ENCODE peak calls at places on chromosomes 6 and 20, in seven cellular contexts. I is fibroblast of lung; C is mesenchymal stem cell; T is HEK293T; K is stimulated activated CD8-positive, alpha-beta memory T cell treated with anti-CD3 and anti-CD28 coated beads, Interleukin-15, amount 100 ng/mL, for 24 hours; P is NCI-H1694 treated with DMSO at 0.1 percent for 48 hours; S is HCT116. V is an unnamed sample.
A peak's percentile ranks its signal among the peaks of the same experiment; 100 is the strongest.

GRCh38 chr6:138226701-138227315 is 8.5 kb upstream of the PBOV1 start:
- DNase-seq in I (no peak), S (no peak), K (no peak), T (no peak), P (no peak), C (no peak), V (peak; percentile 60)

GRCh38 chr20:41956316-41957050 is 338.3 kb upstream of the CHD6 start:
- DNase-seq in S (no peak), T (peak; percentile 38), C (no peak), I (no peak), P (no peak), K (no peak), V (peak; percentile 5)

GRCh38 chr6:16964553-16965499 is 137.0 kb upstream of the STMND1 start:
- DNase-seq in K (peak; percentile 42), I (peak; percentile 59), C (peak; percentile 78), S (peak; percentile 39), P (peak; percentile 13), T (peak; percentile 85), V (peak; percentile 79)

GRCh38 chr6:168102093-168102985 is 23.3 kb upstream of the FRMD1 start:
- DNase-seq in K (no peak), I (no peak), T (no peak), C (no peak), S (no peak), P (no peak), V (peak; percentile 10)

GRCh38 chr6:127420558-127420957 is 38.6 kb downstream of the KIAA0408 start:
- DNase-seq in P (peak; percentile 41), I (peak; percentile 96), S (peak; percentile 88), C (peak; percentile 95), T (peak; percentile 65), K (peak; percentile 12), V (peak; percentile 65)

GRCh38 chr6:148954934-148955915 is 208.4 kb downstream of the UST start:
- DNase-seq in K (no peak), C (peak; percentile 63), P (no peak), T (no peak), S (no peak), I (no peak), V (no peak)

GRCh38 chr6:56270812-56271441 is 23.5 kb upstream of the COL21A1 start:
- DNase-seq in P (no peak), S (no peak), C (no peak), T (no peak), I (no peak), K (no peak), V (no peak)

GRCh38 chr6:41712651-41713103 is 22.7 kb downstream of the TFEB start:
- DNase-seq in I (peak; percentile 51), S (no peak), C (no peak), T (no peak), P (no peak), K (no peak), V (peak; percentile 78)

GRCh38 chr6:33744895-33745546 is 1.7 kb downstream of the IP6K3 start:
- DNase-seq in T (peak; percentile 53), K (no peak), C (peak; percentile 52), S (no peak), P (peak; percentile 84), I (no peak), V (no peak)

GRCh38 chr6:157832250-157832967 is 9.4 kb downstream of the SNX9 start:
- DNase-seq in K (no peak), C (peak; percentile 63), S (no peak), T (no peak), P (no peak), I (peak; percentile 55), V (no peak)

GRCh38 chr6:158488065-158488464 is 71.8 kb upstream of the TMEM181 start:
- DNase-seq in T (no peak), S (peak; percentile 63), C (peak; percentile 87), P (no peak), K (no peak), I (peak; percentile 100), V (no peak)

GRCh38 chr6:155040154-155040553 is 45.0 kb downstream of the TIAM2 start:
- DNase-seq in K (no peak), C (no peak), S (no peak), P (no peak), T (no peak), I (no peak), V (no peak)

GRCh38 chr20:48197034-48197433 is 411.8 kb upstream of the SULF2 start:
- DNase-seq in P (no peak), S (no peak), T (no peak), K (no peak), I (no peak), C (no peak), V (no peak)

GRCh38 chr6:16511048-16511660 is 250.1 kb downstream of the ATXN1 start:
- DNase-seq in P (no peak), S (no peak), K (no peak), I (peak; percentile 48), C (peak; percentile 49), T (peak; percentile 42), V (peak; percentile 45)

GRCh38 chr20:38109657-38110524 is 55.2 kb downstream of the TGM2 start:
- DNase-seq in P (no peak), T (peak; percentile 27), C (peak; percentile 92), K (no peak), S (no peak), I (peak; percentile 99), V (no peak)

GRCh38 chr20:39069976-39070375 is 107.8 kb downstream of the DHX35 start:
- DNase-seq in P (no peak), C (no peak), T (no peak), S (no peak), I (no peak), K (no peak), V (no peak)

GRCh38 chr6:37308084-37308817 is 45.5 kb upstream of the RNF8 start:
- DNase-seq in T (peak; percentile 15), I (peak; percentile 78), S (no peak), P (peak; percentile 59), K (no peak), C (peak; percentile 71), V (no peak)

GRCh38 chr6:39357998-39358686 is 35.6 kb upstream of the KCNK16 start:
- DNase-seq in I (peak; percentile 44), P (peak; percentile 63), S (no peak), T (no peak), C (peak; percentile 91), K (no peak), V (no peak)

GRCh38 chr6:147508871-147509608 is 550 bp downstream of the SAMD5 start:
- DNase-seq in K (no peak), T (peak; percentile 50), P (no peak), I (no peak), S (no peak), C (no peak), V (no peak)

GRCh38 chr20:9506337-9506821 is 8.0 kb upstream of the LAMP5 start:
- DNase-seq in K (no peak), C (no peak), P (no peak), S (no peak), I (no peak), T (no peak), V (no peak)

GRCh38 chr20:36367907-36368306 is 61.8 kb downstream of the DLGAP4 start:
- DNase-seq in P (no peak), I (no peak), K (no peak), S (no peak), C (no peak), T (no peak), V (peak; percentile 31)

GRCh38 chr6:39923394-39923793 is 10.9 kb downstream of the MOCS1 start:
- DNase-seq in C (no peak), I (no peak), T (no peak), S (no peak), K (no peak), P (no peak), V (peak; percentile 5)

GRCh38 chr6:157235600-157236039 is 87.7 kb downstream of the TMEM242 start:
- DNase-seq in I (peak; percentile 56), C (peak; percentile 60), S (no peak), P (no peak), T (no peak), K (no peak), V (peak; percentile 72)

GRCh38 chr20:46715292-46715756 is 5.9 kb downstream of the SLC2A10 start:
- DNase-seq in P (no peak), I (peak; percentile 65), T (no peak), S (no peak), K (no peak), C (peak; percentile 92), V (no peak)

GRCh38 chr6:111263837-111264236 is 176.5 kb downstream of the SLC16A10 start:
- DNase-seq in I (peak; percentile 81), T (no peak), C (peak; percentile 88), S (peak; percentile 37), P (no peak), K (no peak), V (no peak)

GRCh38 chr20:9269280-9269971 is 200.5 kb downstream of the PLCB4 start:
- DNase-seq in I (peak; percentile 60), C (peak; percentile 41), P (no peak), S (no peak), T (no peak), K (no peak), V (no peak)

GRCh38 chr20:61066541-61066940 is 185.5 kb upstream of the CDH4 start:
- DNase-seq in C (no peak), K (no peak), I (no peak), P (no peak), S (no peak), T (no peak), V (no peak)

GRCh38 chr20:34712525-34713192 is 8.5 kb downstream of the TP53INP2 start:
- DNase-seq in I (no peak), T (no peak), K (no peak), C (no peak), P (no peak), S (no peak), V (no peak)

GRCh38 chr6:6351626-6352025 is 31.2 kb upstream of the F13A1 start:
- DNase-seq in C (no peak), P (no peak), S (no peak), T (no peak), K (no peak), I (no peak), V (no peak)

GRCh38 chr20:3011752-3012151 is 31.7 kb upstream of the GNRH2 start:
- DNase-seq in T (no peak), C (no peak), S (no peak), P (no peak), I (no peak), K (no peak), V (no peak)

GRCh38 chr6:89275900-89276299 is 39.2 kb downstream of the GABRR2 start:
- DNase-seq in I (no peak), K (no peak), T (no peak), P (no peak), S (no peak), C (no peak), V (no peak)

GRCh38 chr6:168188974-168189678 is 110.1 kb upstream of the FRMD1 start:
- DNase-seq in C (no peak), P (no peak), T (no peak), I (no peak), S (no peak), K (no peak), V (no peak)

GRCh38 chr20:57792386-57793095 is 82.7 kb upstream of the PMEPA1 start:
- DNase-seq in P (no peak), S (no peak), C (no peak), K (no peak), I (peak; percentile 19), T (no peak), V (no peak)

GRCh38 chr20:51930775-51931174 is 128.5 kb upstream of the SALL4 start:
- DNase-seq in K (no peak), S (peak; percentile 6), T (peak; percentile 28), C (peak; percentile 81), P (peak; percentile 8), I (peak; percentile 64), V (peak; percentile 72)

GRCh38 chr6:75151013-75151412 is 54.8 kb downstream of the COL12A1 start:
- DNase-seq in T (no peak), S (no peak), K (no peak), P (no peak), C (no peak), I (no peak), V (no peak)